ENCODE peak calls at places on chromosome 15, in six cellular contexts. I is dorsolateral prefrontal cortex, Q is mammary epithelial cell, C is esophagus muscularis mucosa, A is GM12865, Z is epithelial cell of proximal tubule. S is an unnamed sample.

GRCh38 chr15:101641894-101642293 is 10.3 kb downstream of the TM2D3 start:
- DNase-seq in I (no peak), Q (peak), C (no peak), A (peak), Z (no peak), S (peak)

GRCh38 chr15:38440353-38441129 is 13.4 kb upstream of the FAM98B start:
- DNase-seq in I (no peak), Q (peak), C (no peak), A (peak), Z (no peak), S (peak)

GRCh38 chr15:27057904-27058645 is 87.1 kb downstream of the GABRG3 start:
- DNase-seq in I (no peak), Q (no peak), C (no peak), A (no peak), Z (no peak), S (peak)

GRCh38 chr15:68431792-68432401 is at the start of gene ITGA11:
- DNase-seq in I (no peak), Q (peak), C (peak), A (peak), Z (no peak), S (peak)

GRCh38 chr15:68176601-68177000 is 28.5 kb downstream of the CALML4 start:
- DNase-seq in I (no peak), Q (no peak), C (no peak), A (no peak), Z (no peak), S (peak)

GRCh38 chr15:71971905-71972304 is 146.0 kb downstream of the MYO9A start:
- DNase-seq in I (no peak), Q (no peak), C (no peak), A (no peak), Z (no peak), S (no peak)

GRCh38 chr15:70206668-70207067 is 109.0 kb upstream of the TLE3 start:
- DNase-seq in I (no peak), Q (no peak), C (no peak), A (no peak), Z (no peak), S (no peak)

GRCh38 chr15:29849716-29850115 is 27.4 kb upstream of the TJP1 start:
- DNase-seq in I (no peak), Q (no peak), C (no peak), A (no peak), Z (no peak), S (no peak)

GRCh38 chr15:71691700-71692417 is 118.5 kb upstream of the NR2E3 start:
- DNase-seq in I (no peak), Q (peak), C (peak), A (no peak), Z (peak), S (peak)

DNA sequence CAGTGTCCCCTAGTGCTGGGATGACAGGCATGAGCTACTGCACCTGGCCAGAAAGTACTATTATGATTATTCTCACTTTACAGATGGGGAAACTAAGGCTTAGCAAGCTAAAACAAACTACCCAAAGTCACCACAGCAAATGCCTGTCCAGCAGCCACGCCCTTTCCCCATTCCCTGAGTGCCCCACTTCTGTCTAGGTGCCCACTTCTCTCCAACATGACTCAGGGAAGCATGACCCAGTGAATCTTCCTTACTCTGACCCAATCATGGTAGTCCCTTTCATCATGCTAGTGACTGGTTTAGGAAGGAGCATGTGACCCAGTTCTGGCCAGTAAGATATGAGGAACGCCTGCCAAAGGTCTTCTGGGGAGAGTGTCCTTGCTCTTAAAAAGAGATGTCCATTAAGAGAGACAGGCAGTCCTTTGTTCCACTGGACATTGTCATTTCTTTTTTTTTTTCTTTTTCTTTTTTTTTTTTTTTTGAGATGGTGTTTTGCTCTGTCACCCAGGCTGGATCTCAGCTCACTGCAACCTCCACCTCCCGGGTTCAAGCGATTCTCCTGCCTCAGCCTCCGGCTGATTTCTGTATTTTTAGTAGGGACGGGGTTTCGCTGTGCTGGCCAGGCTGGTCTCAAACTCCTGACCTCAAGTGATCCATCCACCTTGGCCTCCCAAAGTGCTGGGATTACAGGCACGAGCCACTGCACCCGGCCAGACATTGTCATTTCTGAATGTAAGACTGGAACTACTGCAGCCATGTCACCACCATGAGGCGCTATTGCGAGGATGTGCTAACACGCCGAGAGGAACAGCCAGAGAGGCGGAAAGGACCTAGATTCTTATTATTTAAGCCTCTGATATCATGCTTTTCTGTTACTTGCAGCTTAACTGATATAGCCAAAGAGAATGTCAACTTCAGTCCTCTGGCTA is 19.8 kb downstream of the MEGF11 start:
- DNase-seq in I (no peak), Q (peak), C (no peak), A (peak), Z (peak), S (peak)
- TF ChIP-seq CTCF in I (no peak), Q (no peak), C (no peak), A (peak), Z (peak), S (no peak)

DNA sequence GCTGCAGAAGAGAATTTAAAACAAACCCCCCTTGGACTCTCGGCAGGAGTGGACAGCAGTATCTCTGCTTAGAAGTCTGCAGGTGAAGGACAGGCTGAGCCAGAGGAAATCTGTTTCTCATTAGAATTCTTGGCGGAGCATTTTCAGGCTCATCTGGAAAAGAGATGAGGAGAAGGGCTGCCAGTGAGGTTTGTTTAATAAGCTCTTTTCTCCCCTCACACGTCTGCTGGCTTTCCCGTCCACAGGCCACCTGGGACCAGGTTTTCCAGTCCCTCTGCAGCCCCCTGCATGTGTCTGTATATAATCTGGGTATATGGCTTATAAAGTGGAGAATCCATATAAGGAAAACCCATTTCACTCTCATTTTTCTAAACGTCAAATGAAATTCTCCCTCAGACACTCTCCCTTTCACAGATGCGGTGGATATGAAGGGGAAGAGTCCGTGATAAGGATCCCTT is 155.4 kb upstream of the TPM1 start:
- DNase-seq in I (no peak), Q (no peak), C (no peak), A (no peak), Z (no peak), S (peak)
- H3K4me3 ChIP-seq in I (peak), Q (no peak), C (no peak), A (no peak), Z (no peak), S (no peak)

GRCh38 chr15:91022075-91022831 is at the start of gene VPS33B:
- DNase-seq in I (peak), Q (peak), C (peak), A (peak), Z (peak), S (peak)
- TF ChIP-seq CTCF in I (no peak), Q (no peak), C (no peak), A (no peak), Z (no peak), S (no peak)

GRCh38 chr15:25415707-25416106 is 23.1 kb downstream of the UBE3A start:
- DNase-seq in I (no peak), Q (no peak), C (no peak), A (no peak), Z (no peak), S (no peak)

GRCh38 chr15:25417604-25418003 is 21.2 kb downstream of the UBE3A start:
- DNase-seq in I (no peak), Q (no peak), C (no peak), A (no peak), Z (no peak), S (no peak)

GRCh38 chr15:25415217-25415616 is 23.6 kb downstream of the UBE3A start:
- DNase-seq in I (no peak), Q (no peak), C (no peak), A (no peak), Z (no peak), S (no peak)

GRCh38 chr15:25416693-25417092 is 22.1 kb downstream of the UBE3A start:
- DNase-seq in I (no peak), Q (peak), C (no peak), A (peak), Z (peak), S (no peak)

GRCh38 chr15:25418202-25418601 is 20.6 kb downstream of the UBE3A start:
- DNase-seq in I (no peak), Q (no peak), C (no peak), A (no peak), Z (no peak), S (no peak)
- H3K4me3 ChIP-seq in I (no peak), Q (no peak), C (no peak), A (no peak), Z (no peak), S (no peak)

GRCh38 chr15:98134875-98135274 is 174.4 kb downstream of the ARRDC4 start:
- DNase-seq in I (no peak), Q (no peak), C (no peak), A (no peak), Z (no peak), S (no peak)

GRCh38 chr15:98127612-98128011 is 167.1 kb downstream of the ARRDC4 start:
- DNase-seq in I (no peak), Q (no peak), C (no peak), A (no peak), Z (no peak), S (no peak)

GRCh38 chr15:98126326-98127090 is 166.0 kb downstream of the ARRDC4 start:
- DNase-seq in I (no peak), Q (peak), C (no peak), A (no peak), Z (no peak), S (peak)

DNA sequence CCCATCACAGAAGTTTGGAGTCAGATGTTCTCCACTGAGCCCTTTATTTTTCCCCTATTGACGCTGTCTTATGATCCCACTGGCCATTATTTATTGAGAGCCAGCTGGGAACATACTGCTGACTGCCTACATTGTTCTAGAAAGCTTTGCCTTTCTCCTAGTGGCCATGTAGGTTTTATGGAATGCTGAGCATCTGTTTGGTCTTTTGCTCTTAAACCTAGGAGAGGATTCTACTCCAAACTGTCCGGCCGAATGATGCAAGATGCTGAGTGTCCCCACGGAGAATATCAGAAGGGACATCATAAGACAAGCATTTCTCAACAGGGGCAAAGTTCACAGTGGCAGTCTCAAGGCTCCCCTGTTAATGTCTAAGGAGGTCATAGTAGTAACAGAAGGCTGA is 171.4 kb downstream of the ARRDC4 start:
- DNase-seq in I (no peak), Q (no peak), C (no peak), A (no peak), Z (no peak), S (peak)
- TF ChIP-seq CTCF in I (no peak), Q (no peak), C (no peak), A (no peak), Z (no peak), S (no peak)

DNA sequence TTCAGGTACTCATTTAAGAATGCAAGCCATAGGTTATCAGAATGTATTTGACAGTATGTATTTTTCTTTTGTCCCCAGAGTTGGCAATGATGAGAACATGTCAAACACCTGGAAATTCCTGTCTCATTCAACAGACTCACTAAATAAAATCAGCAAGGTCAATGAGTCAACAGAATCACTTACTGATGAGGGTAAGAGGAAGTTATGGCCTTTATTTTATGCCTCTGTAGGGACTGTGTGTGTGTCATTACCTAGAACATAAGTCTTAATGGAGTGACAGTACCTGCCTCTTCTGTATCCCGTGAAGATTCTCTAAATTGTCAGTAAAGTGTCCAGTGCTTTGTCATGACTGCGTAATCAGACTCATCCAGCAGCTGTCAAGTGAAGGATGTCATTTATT is 77.5 kb downstream of the KLHL25 start:
- DNase-seq in I (no peak), Q (no peak), C (no peak), A (no peak), Z (no peak), S (no peak)
- H3K4me3 ChIP-seq in I (no peak), Q (no peak), C (no peak), A (no peak), Z (no peak), S (no peak)

DNA sequence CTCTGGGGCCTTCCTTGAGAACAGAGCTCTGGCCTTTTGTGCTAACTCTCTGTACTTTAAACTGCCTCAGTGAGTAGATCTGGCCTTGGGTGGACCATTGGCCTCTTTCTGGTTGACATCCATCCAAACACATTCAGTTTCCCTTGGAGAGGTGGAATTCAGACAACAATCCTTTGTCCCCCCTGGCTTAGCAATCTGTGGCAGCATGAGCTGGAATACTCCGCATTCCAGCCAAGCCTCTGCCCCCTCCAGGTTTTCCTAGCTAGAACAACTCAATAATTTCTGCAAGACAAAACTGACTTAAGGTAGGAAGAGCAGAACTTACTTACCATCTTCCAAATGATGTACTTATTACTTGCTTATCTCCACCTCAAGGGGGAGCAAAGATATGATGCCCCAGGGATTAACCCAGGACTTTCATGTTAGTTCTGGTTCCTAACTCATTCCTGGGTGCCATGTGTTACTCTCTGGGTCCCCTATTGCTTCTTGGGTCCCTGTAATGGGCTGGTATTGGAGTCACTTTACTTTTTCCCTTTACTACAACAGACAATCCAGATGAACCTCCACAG is 21.8 kb upstream of the IL16 start:
- DNase-seq in I (no peak), Q (no peak), C (no peak), A (no peak), Z (no peak), S (no peak)
- TF ChIP-seq CTCF in I (no peak), Q (no peak), C (no peak), A (no peak), Z (no peak), S (peak)

GRCh38 chr15:76426941-76427340 is 90.4 kb downstream of the ISL2 start:
- DNase-seq in I (no peak), Q (no peak), C (no peak), A (peak), Z (no peak), S (no peak)
- H3K4me3 ChIP-seq in I (no peak), Q (no peak), C (no peak), A (no peak), Z (no peak), S (no peak)

GRCh38 chr15:47988564-47988963 is 132.2 kb upstream of the SLC24A5 start:
- DNase-seq in I (no peak), Q (no peak), C (no peak), A (no peak), Z (no peak), S (no peak)
- TF ChIP-seq CTCF in I (no peak), Q (no peak), C (no peak), A (peak), Z (no peak), S (no peak)

S was measured in AG10803.